ENCODE peak calls at places on chromosomes 7 and 10, in five cellular contexts. One of them, this sample, is unnamed.

GRCh38 chr10:121766426-121766825 is 161.4 kb downstream of the ATE1 start:
- DNase-seq in HepG2: no peak
- DNase-seq in breast epithelium: no peak
- DNase-seq in lower leg skin: no peak
- DNase-seq in adrenal gland: no peak
- DNase-seq in this sample: no peak

GRCh38 chr7:124552217-124552616 is 213.4 kb downstream of the GPR37 start:
- DNase-seq in lower leg skin: no peak
- DNase-seq in adrenal gland: no peak
- DNase-seq in HepG2: no peak
- DNase-seq in breast epithelium: no peak
- DNase-seq in this sample: no peak

GRCh38 chr10:7853892-7854289 is 35.6 kb downstream of the TAF3 start:
- DNase-seq in breast epithelium: no peak
- DNase-seq in HepG2: no peak
- DNase-seq in adrenal gland: no peak
- DNase-seq in lower leg skin: no peak
- DNase-seq in this sample: no peak

GRCh38 chr7:134750083-134751062 is 29.1 kb upstream of the CALD1 start:
- DNase-seq in lower leg skin: no peak
- DNase-seq in breast epithelium: no peak
- DNase-seq in HepG2: peak
- DNase-seq in adrenal gland: peak
- DNase-seq in this sample: peak

GRCh38 chr10:58201704-58202103 is 66.0 kb downstream of the IPMK start:
- DNase-seq in adrenal gland: no peak
- DNase-seq in HepG2: no peak
- DNase-seq in breast epithelium: no peak
- DNase-seq in lower leg skin: no peak
- DNase-seq in this sample: no peak

GRCh38 chr7:90384433-90384832 is 18.8 kb upstream of the CLDN12 start:
- DNase-seq in adrenal gland: no peak
- DNase-seq in HepG2: no peak
- DNase-seq in lower leg skin: no peak
- DNase-seq in breast epithelium: no peak
- DNase-seq in this sample: no peak

GRCh38 chr10:29482591-29483421 is 152.0 kb downstream of the SVIL start:
- DNase-seq in HepG2: peak
- DNase-seq in adrenal gland: no peak
- DNase-seq in breast epithelium: no peak
- DNase-seq in lower leg skin: no peak
- DNase-seq in this sample: peak

GRCh38 chr7:158371856-158372255 is 215.8 kb downstream of the PTPRN2 start:
- DNase-seq in HepG2: no peak
- DNase-seq in breast epithelium: no peak
- DNase-seq in lower leg skin: no peak
- DNase-seq in adrenal gland: no peak
- DNase-seq in this sample: no peak

GRCh38 chr7:74092964-74093339 is 9.3 kb downstream of the LIMK1 start:
- DNase-seq in breast epithelium: no peak
- DNase-seq in adrenal gland: peak
- DNase-seq in lower leg skin: peak
- DNase-seq in HepG2: no peak
- DNase-seq in this sample: no peak

GRCh38 chr7:77504951-77505350 is 32.1 kb upstream of the PTPN12 start:
- DNase-seq in lower leg skin: no peak
- DNase-seq in adrenal gland: no peak
- DNase-seq in breast epithelium: no peak
- DNase-seq in HepG2: no peak
- DNase-seq in this sample: no peak

GRCh38 chr10:308101-308500 is 172.8 kb downstream of the ZMYND11 start:
- DNase-seq in breast epithelium: no peak
- DNase-seq in adrenal gland: peak
- DNase-seq in lower leg skin: no peak
- DNase-seq in HepG2: no peak
- DNase-seq in this sample: no peak

GRCh38 chr10:85596389-85596788 is 770.2 kb downstream of the GRID1 start:
- DNase-seq in lower leg skin: no peak
- DNase-seq in adrenal gland: no peak
- DNase-seq in breast epithelium: no peak
- DNase-seq in HepG2: no peak
- DNase-seq in this sample: no peak

GRCh38 chr7:44646921-44647636 is 40.7 kb downstream of the OGDH start:
- DNase-seq in breast epithelium: no peak
- DNase-seq in adrenal gland: peak
- DNase-seq in HepG2: no peak
- DNase-seq in lower leg skin: no peak
- DNase-seq in this sample: no peak

GRCh38 chr7:44654255-44654791 is 47.9 kb downstream of the OGDH start:
- DNase-seq in lower leg skin: no peak
- DNase-seq in HepG2: no peak
- DNase-seq in adrenal gland: peak
- DNase-seq in breast epithelium: no peak
- DNase-seq in this sample: no peak

GRCh38 chr7:44650242-44650641 is 43.8 kb downstream of the OGDH start:
- DNase-seq in HepG2: no peak
- DNase-seq in adrenal gland: no peak
- DNase-seq in lower leg skin: no peak
- DNase-seq in breast epithelium: no peak
- DNase-seq in this sample: no peak

GRCh38 chr7:44647981-44648714 is 41.7 kb downstream of the OGDH start:
- DNase-seq in lower leg skin: no peak
- DNase-seq in adrenal gland: peak
- DNase-seq in breast epithelium: no peak
- DNase-seq in HepG2: no peak
- DNase-seq in this sample: peak

GRCh38 chr7:44650772-44651171 is 44.3 kb downstream of the OGDH start:
- DNase-seq in HepG2: no peak
- DNase-seq in adrenal gland: peak
- DNase-seq in breast epithelium: no peak
- DNase-seq in lower leg skin: no peak
- DNase-seq in this sample: peak
- H3K4me3 ChIP-seq in HepG2: no peak
- H3K4me3 ChIP-seq in adrenal gland: no peak
- H3K4me3 ChIP-seq in breast epithelium: no peak
- H3K4me3 ChIP-seq in lower leg skin: no peak
- H3K4me3 ChIP-seq in this sample: no peak

GRCh38 chr10:68231106-68231901 is 609 bp downstream of the ATOH7 start:
- DNase-seq in lower leg skin: no peak
- DNase-seq in breast epithelium: peak
- DNase-seq in adrenal gland: peak
- DNase-seq in HepG2: peak
- DNase-seq in this sample: peak
- TF ChIP-seq POLR2A in lower leg skin: no peak
- TF ChIP-seq POLR2A in breast epithelium: no peak
- TF ChIP-seq POLR2A in adrenal gland: no peak
- TF ChIP-seq POLR2A in HepG2: no peak
- TF ChIP-seq POLR2A in this sample: no peak

GRCh38 chr7:151408498-151408838 is 1.4 kb downstream of the WDR86 start:
- DNase-seq in breast epithelium: no peak
- DNase-seq in lower leg skin: no peak
- DNase-seq in adrenal gland: no peak
- DNase-seq in HepG2: no peak
- DNase-seq in this sample: no peak
- H3K4me3 ChIP-seq in breast epithelium: peak
- H3K4me3 ChIP-seq in lower leg skin: no peak
- H3K4me3 ChIP-seq in adrenal gland: no peak
- H3K4me3 ChIP-seq in HepG2: no peak
- H3K4me3 ChIP-seq in this sample: peak

GRCh38 chr7:28411876-28412662 is at the start of gene CREB5:
- DNase-seq in lower leg skin: no peak
- DNase-seq in breast epithelium: no peak
- DNase-seq in HepG2: no peak
- DNase-seq in adrenal gland: no peak
- DNase-seq in this sample: no peak
- TF ChIP-seq POLR2A in lower leg skin: no peak
- TF ChIP-seq POLR2A in breast epithelium: no peak
- TF ChIP-seq POLR2A in HepG2: no peak
- TF ChIP-seq POLR2A in adrenal gland: no peak
- TF ChIP-seq POLR2A in this sample: no peak

DNA sequence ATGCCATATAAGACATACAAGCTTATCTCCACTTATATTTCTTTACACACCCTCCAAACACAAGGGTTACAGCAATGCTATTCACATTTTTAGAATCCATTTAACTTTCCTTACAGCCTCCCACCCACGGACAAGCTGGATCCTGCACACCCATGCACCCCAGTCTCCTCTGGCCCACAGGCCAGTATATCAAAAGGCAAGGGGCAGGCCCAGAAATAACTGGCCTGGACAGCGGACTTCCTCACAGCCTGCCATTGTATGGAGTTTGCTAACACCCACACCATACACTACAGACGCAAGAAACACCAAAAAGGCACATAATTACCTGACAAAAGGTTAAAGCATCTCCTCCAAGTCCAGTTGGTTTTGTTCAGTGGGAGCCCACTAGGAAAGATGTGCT is 12.0 kb downstream of the HOXA4 start:
- DNase-seq in lower leg skin: no peak
- DNase-seq in breast epithelium: peak
- DNase-seq in HepG2: no peak
- DNase-seq in adrenal gland: no peak
- DNase-seq in this sample: no peak
- H3K4me3 ChIP-seq in lower leg skin: no peak
- H3K4me3 ChIP-seq in breast epithelium: peak
- H3K4me3 ChIP-seq in HepG2: no peak
- H3K4me3 ChIP-seq in adrenal gland: no peak
- H3K4me3 ChIP-seq in this sample: no peak

DNA sequence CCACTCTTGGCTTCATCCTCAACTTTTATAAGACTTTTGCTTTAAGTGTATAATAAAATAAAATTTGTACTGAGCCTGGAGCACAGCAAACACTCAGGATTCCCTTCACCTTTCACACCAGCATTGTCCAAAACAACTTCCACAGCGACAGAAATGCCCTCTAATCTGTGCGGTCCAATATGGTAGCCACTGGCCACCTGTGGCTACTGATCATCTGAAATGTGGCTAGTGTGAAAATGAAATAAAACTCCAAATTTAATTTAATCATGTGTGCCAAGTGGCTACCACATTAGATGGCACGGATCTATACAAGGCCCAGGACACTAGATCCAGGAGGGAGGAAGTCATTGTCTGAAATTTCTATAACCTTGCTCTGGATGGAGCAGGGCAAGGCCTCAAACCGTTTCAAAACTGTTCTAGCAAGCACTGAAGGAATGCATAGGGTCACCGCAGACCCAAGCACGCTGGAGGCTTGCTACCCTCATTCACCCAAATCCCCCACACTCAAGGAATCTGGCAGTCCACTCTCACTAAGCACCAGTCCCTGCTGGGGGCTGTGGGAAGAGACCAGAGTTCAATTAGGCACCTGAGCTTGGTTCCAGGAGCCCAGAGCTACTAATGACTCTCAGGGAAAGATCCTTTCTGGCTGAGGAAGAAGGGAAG is 6.3 kb upstream of the MYO1G start:
- DNase-seq in lower leg skin: no peak
- DNase-seq in adrenal gland: no peak
- DNase-seq in HepG2: no peak
- DNase-seq in breast epithelium: no peak
- DNase-seq in this sample: no peak
- TF ChIP-seq POLR2A in lower leg skin: no peak
- TF ChIP-seq POLR2A in adrenal gland: no peak
- TF ChIP-seq POLR2A in HepG2: no peak
- TF ChIP-seq POLR2A in breast epithelium: no peak
- TF ChIP-seq POLR2A in this sample: no peak

DNA sequence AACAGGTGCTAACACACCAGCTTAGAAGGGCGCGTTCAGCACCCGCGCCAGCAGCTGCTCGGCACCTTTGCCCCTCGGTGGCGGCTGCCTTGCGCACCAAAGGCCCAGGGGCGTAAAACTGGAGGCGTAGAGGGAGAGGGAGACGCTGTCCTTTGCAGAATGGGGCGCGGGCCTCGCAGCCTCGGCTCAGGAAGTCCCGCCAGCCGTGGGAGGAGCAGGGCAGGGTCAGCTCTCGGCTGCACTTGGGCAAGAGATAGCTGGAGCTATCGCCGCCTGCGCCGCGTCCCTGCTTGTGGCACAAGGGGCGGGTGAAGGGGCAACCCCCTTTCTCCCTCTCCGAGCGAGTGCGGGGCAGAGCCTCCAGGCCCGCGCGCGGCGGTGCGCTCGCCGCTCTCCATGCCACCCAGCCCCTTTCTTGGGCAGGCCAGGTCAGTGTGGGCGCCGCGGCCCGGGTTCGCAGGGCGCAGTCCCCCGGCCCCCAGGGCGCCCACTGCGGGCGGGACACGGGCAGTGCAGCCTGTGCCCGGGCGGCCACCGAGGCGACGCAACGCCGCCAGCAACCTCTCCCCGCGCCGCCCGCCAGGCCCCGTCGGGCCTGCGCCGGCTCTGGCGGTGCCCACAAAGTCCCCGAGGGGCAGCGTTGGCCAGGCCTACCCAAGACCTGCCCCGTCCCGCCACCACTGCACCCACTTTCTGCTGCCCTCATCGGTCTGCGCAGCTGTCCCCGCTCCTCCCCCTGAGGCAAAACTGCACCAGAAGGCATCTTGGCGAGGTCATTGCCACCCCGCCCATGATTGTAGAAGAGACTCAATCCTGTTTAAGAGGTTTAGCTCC is 4.1 kb downstream of the NEUROD6 start:
- DNase-seq in HepG2: no peak
- DNase-seq in lower leg skin: no peak
- DNase-seq in breast epithelium: no peak
- DNase-seq in adrenal gland: no peak
- DNase-seq in this sample: no peak
- H3K4me3 ChIP-seq in HepG2: no peak
- H3K4me3 ChIP-seq in lower leg skin: no peak
- H3K4me3 ChIP-seq in breast epithelium: peak
- H3K4me3 ChIP-seq in adrenal gland: no peak
- H3K4me3 ChIP-seq in this sample: no peak

This sample was measured in thyroid gland.